ENCODE peak calls at places on chromosomes 2 and 18, in four cellular contexts. M is HCT116, Y is HepG2, C is K562. S is an unnamed sample.

GRCh38 chr2:63699549-63699839 is 110.7 kb downstream of the MDH1 start:
- DNase-seq in M (no peak), Y (no peak), C (no peak), S (no peak)

GRCh38 chr2:215950009-215950408 is 63.3 kb downstream of the MREG start:
- DNase-seq in M (peak), Y (peak), C (peak), S (no peak)

GRCh38 chr2:207683879-207684627 is 27.4 kb upstream of the CCNYL1 start:
- DNase-seq in M (peak), Y (peak), C (peak), S (peak)

GRCh38 chr2:95760839-95761525 is 169.2 kb downstream of the TRIM43 start:
- DNase-seq in M (peak), Y (no peak), C (peak), S (no peak)

GRCh38 chr2:53793261-53793660 is 6.4 kb downstream of the ERLEC1 start:
- DNase-seq in M (no peak), Y (no peak), C (no peak), S (no peak)

GRCh38 chr18:25896178-25896780 is 194.1 kb downstream of the SS18 start:
- DNase-seq in M (peak), Y (peak), C (peak), S (peak)

GRCh38 chr2:232480201-232481190 is 7.1 kb downstream of the ECEL1 start:
- DNase-seq in M (no peak), Y (no peak), C (no peak), S (no peak)

GRCh38 chr2:111139637-111140317 is 19.1 kb downstream of the BCL2L11 start:
- DNase-seq in M (no peak), Y (no peak), C (no peak), S (no peak)

GRCh38 chr2:19973471-19973870 is 16.4 kb downstream of the WDR35 start:
- DNase-seq in M (no peak), Y (no peak), C (no peak), S (no peak)

GRCh38 chr2:233115121-233115520 is 55.0 kb downstream of the INPP5D start:
- DNase-seq in M (no peak), Y (no peak), C (no peak), S (no peak)

GRCh38 chr18:9914334-9914583 is 443 bp downstream of the VAPA start:
- DNase-seq in M (no peak), Y (no peak), C (no peak), S (no peak)

GRCh38 chr2:206512999-206513398 is 69.7 kb downstream of the ADAM23 start:
- DNase-seq in M (no peak), Y (no peak), C (no peak), S (no peak)

GRCh38 chr2:176599796-176600485 is 330.7 kb downstream of the MTX2 start:
- DNase-seq in M (no peak), Y (no peak), C (no peak), S (no peak)

GRCh38 chr2:220998156-220998555 is 573.9 kb downstream of the EPHA4 start:
- DNase-seq in M (no peak), Y (no peak), C (no peak), S (no peak)

GRCh38 chr2:37566517-37566961 is 104.9 kb downstream of the CDC42EP3 start:
- DNase-seq in M (no peak), Y (no peak), C (no peak), S (no peak)

GRCh38 chr2:18910843-18911242 is 321.5 kb upstream of the NT5C1B start:
- DNase-seq in M (peak), Y (no peak), C (no peak), S (no peak)

GRCh38 chr2:50556934-50557575 is 474.9 kb downstream of the NRXN1 start:
- DNase-seq in M (no peak), Y (no peak), C (no peak), S (no peak)

GRCh38 chr18:46542545-46542944 is 114.5 kb downstream of the LOXHD1 start:
- DNase-seq in M (no peak), Y (no peak), C (no peak), S (no peak)

GRCh38 chr2:125745514-125745913 is 910.4 kb upstream of the GYPC start:
- DNase-seq in M (no peak), Y (peak), C (peak), S (peak)

GRCh38 chr2:11254100-11254536 is 90.3 kb downstream of the ROCK2 start:
- DNase-seq in M (no peak), Y (peak), C (no peak), S (peak)

GRCh38 chr2:204321910-204322765 is 223.1 kb upstream of the PARD3B start:
- DNase-seq in M (no peak), Y (no peak), C (no peak), S (no peak)

GRCh38 chr2:85501244-85501643 is 37.7 kb upstream of the MAT2A start:
- DNase-seq in M (no peak), Y (peak), C (peak), S (no peak)

GRCh38 chr2:207048421-207048820 is 109.1 kb downstream of the CPO start:
- DNase-seq in M (no peak), Y (no peak), C (no peak), S (no peak)

GRCh38 chr2:101787097-101787496 is 89.6 kb downstream of the MAP4K4 start:
- DNase-seq in M (no peak), Y (no peak), C (no peak), S (no peak)

GRCh38 chr2:38720613-38721241 is 30.4 kb downstream of the SRSF7 start:
- DNase-seq in M (no peak), Y (no peak), C (peak), S (no peak)

GRCh38 chr2:69389271-69389670 is 2.2 kb upstream of the GFPT1 start:
- DNase-seq in M (no peak), Y (no peak), C (no peak), S (no peak)

GRCh38 chr2:39141346-39142011 is 20.6 kb upstream of the SOS1 start:
- DNase-seq in M (no peak), Y (no peak), C (no peak), S (no peak)

GRCh38 chr18:3248670-3249359 is 1.2 kb downstream of the MYL12A start:
- DNase-seq in M (no peak), Y (peak), C (peak), S (no peak)

GRCh38 chr2:220575963-220576362 is 948.5 kb downstream of the SLC4A3 start:
- DNase-seq in M (no peak), Y (no peak), C (no peak), S (no peak)

GRCh38 chr2:234795272-234795920 is 156.4 kb upstream of the SH3BP4 start:
- DNase-seq in M (no peak), Y (peak), C (no peak), S (no peak)

GRCh38 chr2:65622499-65622898 is 190.1 kb upstream of the SPRED2 start:
- DNase-seq in M (no peak), Y (no peak), C (no peak), S (no peak)

GRCh38 chr2:88253997-88254396 is 83.9 kb downstream of the THNSL2 start:
- DNase-seq in M (no peak), Y (no peak), C (no peak), S (no peak)

GRCh38 chr2:231197741-231198290 is 615 bp upstream of the ARMC9 start:
- DNase-seq in M (no peak), Y (no peak), C (no peak), S (no peak)
- TF ChIP-seq TCF7L2 in M (no peak), Y (no peak), C (no peak), S (no peak)

GRCh38 chr2:175017618-175018414 is 12.6 kb upstream of the CHN1 start:
- DNase-seq in M (no peak), Y (no peak), C (no peak), S (no peak)
- TF ChIP-seq TCF7L2 in M (no peak), Y (no peak), C (no peak), S (no peak)

GRCh38 chr2:226045090-226045489 is 645.6 kb downstream of the NYAP2 start:
- DNase-seq in M (no peak), Y (no peak), C (no peak), S (no peak)

GRCh38 chr2:226052772-226053416 is 653.4 kb downstream of the NYAP2 start:
- DNase-seq in M (no peak), Y (no peak), C (no peak), S (no peak)

GRCh38 chr2:226050822-226051221 is 651.3 kb downstream of the NYAP2 start:
- DNase-seq in M (peak), Y (no peak), C (no peak), S (no peak)

DNA sequence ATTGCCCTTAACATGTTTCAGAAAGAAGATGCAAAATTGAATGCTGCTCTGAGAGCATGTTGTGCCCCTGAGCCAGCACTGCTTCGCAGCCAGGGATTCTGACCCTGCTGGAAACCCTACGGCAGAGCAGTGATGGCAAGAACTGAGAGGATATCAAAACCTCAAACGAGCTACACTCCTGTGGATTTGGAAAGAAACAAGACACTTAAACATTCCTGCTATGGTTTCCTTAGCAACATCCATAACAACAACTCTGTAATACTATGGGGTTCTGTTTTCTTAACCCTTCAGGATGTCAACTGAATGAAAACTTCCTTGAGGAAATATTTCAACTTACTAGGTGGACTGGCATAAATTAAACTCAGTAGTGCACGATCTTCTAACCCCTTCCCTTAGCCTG is 649.1 kb downstream of the NYAP2 start:
- DNase-seq in M (peak), Y (peak), C (no peak), S (no peak)
- TF ChIP-seq TCF7L2 in M (no peak), Y (no peak), C (no peak), S (no peak)

GRCh38 chr2:55416826-55417568 is 2.7 kb downstream of the CCDC88A start:
- DNase-seq in M (no peak), Y (no peak), C (no peak), S (no peak)
- TF ChIP-seq TCF7L2 in M (no peak), Y (no peak), C (no peak), S (no peak)

DNA sequence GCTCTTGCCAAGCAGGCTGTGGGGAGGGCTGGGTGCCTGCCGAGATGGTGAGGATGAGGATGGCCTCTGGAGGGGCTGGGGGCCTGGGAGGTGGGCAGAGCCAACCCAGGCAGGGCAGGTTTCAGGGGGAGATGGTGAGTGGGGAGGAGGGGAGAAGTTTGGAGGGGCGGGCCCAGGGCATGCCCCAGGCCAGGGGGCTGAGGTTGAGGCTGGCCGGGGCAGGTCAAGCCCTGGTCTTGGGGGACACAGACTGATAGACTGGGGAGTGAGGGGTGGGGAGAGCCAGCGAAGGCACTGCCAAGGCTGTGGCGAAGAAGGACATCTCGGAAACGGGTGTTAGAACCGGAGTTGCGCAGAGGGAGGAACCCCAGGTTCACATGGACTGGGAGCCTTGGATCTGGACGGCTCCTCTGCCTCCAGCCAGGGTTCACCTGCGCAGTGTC is 12.6 kb downstream of the CAPN10 start:
- DNase-seq in M (no peak), Y (no peak), C (no peak), S (no peak)
- TF ChIP-seq TCF7L2 in M (no peak), Y (no peak), C (no peak), S (no peak)

GRCh38 chr2:186575302-186575701 is 14.6 kb upstream of the ITGAV start:
- DNase-seq in M (peak), Y (peak), C (peak), S (peak)
- TF ChIP-seq TCF7L2 in M (no peak), Y (no peak), C (no peak), S (no peak)

GRCh38 chr2:71224457-71224856 is 2.4 kb downstream of the PAIP2B start:
- DNase-seq in M (no peak), Y (no peak), C (no peak), S (no peak)
- TF ChIP-seq TCF7L2 in M (no peak), Y (no peak), C (no peak), S (no peak)

GRCh38 chr2:73937103-73937885 is 10.6 kb downstream of the DGUOK start:
- DNase-seq in M (no peak), Y (no peak), C (peak), S (no peak)

GRCh38 chr2:73937899-73938298 is 11.2 kb downstream of the DGUOK start:
- DNase-seq in M (no peak), Y (no peak), C (no peak), S (no peak)

GRCh38 chr2:73933194-73933593 is 6.5 kb downstream of the DGUOK start:
- DNase-seq in M (no peak), Y (no peak), C (no peak), S (no peak)

GRCh38 chr2:73938761-73939352 is 12.2 kb downstream of the DGUOK start:
- DNase-seq in M (no peak), Y (no peak), C (no peak), S (no peak)

DNA sequence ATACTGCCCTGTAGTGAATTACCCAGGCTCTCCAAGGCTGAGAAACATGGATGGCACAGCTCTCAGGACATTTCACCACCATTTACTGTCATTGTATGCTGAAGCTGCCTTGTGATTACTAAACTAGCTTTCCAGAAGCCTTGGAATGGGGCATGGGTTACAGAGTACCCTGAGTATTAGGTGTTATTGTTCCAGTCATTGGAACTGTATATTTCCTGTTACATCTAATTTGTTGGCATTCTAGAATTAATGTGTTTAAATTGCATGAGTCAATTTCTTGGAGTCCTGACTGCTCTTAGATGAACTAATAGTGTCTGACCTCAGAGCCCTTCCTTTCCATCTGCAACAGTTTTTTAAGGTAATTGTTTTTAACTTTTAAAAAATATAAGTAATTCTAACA is 9.0 kb downstream of the DGUOK start:
- DNase-seq in M (no peak), Y (no peak), C (no peak), S (no peak)
- TF ChIP-seq TCF7L2 in M (no peak), Y (no peak), C (no peak), S (no peak)

GRCh38 chr2:17644997-17645715 is 104.7 kb downstream of the VSNL1 start:
- DNase-seq in M (no peak), Y (no peak), C (no peak), S (no peak)
- TF ChIP-seq TCF7L2 in M (no peak), Y (no peak), C (no peak), S (no peak)

GRCh38 chr2:27990030-27990590 is 99.6 kb downstream of the BABAM2 start:
- DNase-seq in M (no peak), Y (no peak), C (peak), S (no peak)
- TF ChIP-seq TCF7L2 in M (no peak), Y (no peak), C (no peak), S (no peak)

S was measured in Panc1.